ENCODE peak calls at places on chromosomes 7 and 10, in four cellular contexts. H is cerebellum, X is adrenal gland, N is fibroblast of pulmonary artery. Y is an unnamed sample.

GRCh38 chr10:100006241-100006886 is 3.4 kb downstream of the DNMBP start:
- DNase-seq in H (no peak), X (no peak), N (peak), Y (peak)

GRCh38 chr10:24724381-24725228 is 918 bp upstream of the ARHGAP21 start:
- DNase-seq in H (peak), X (peak), N (peak), Y (peak)

GRCh38 chr10:14416308-14416700 is 85.6 kb upstream of the FRMD4A start:
- DNase-seq in H (no peak), X (no peak), N (no peak), Y (peak)

GRCh38 chr10:4390219-4390618 is 435.8 kb upstream of the AKR1E2 start:
- DNase-seq in H (no peak), X (no peak), N (no peak), Y (no peak)

GRCh38 chr7:55021951-55022617 is 3.3 kb downstream of the EGFR start:
- DNase-seq in H (no peak), X (no peak), N (no peak), Y (no peak)

GRCh38 chr7:2607122-2607912 is 24.5 kb upstream of the TTYH3 start:
- DNase-seq in H (peak), X (peak), N (peak), Y (peak)

GRCh38 chr10:11345224-11346054 is 266.0 kb downstream of the USP6NL start:
- DNase-seq in H (no peak), X (no peak), N (peak), Y (no peak)

GRCh38 chr10:60235001-60235400 is 154.7 kb downstream of the ANK3 start:
- DNase-seq in H (peak), X (no peak), N (peak), Y (peak)

GRCh38 chr10:99714446-99714845 is 17.5 kb downstream of the COX15 start:
- DNase-seq in H (no peak), X (no peak), N (no peak), Y (no peak)